ENCODE peak calls at places on chromosome 18, in seven cellular contexts. X, V, E, D, A, P and U are unnamed samples.
A peak's percentile ranks its signal among the peaks of the same experiment; 100 is the strongest.

GRCh38 chr18:49020129-49020528 is 69.4 kb upstream of the SMAD7 start:
- DNase-seq in X (no peak), D (no peak), A (no peak), E (no peak), V (no peak), P (peak; percentile 40), U (no peak)

GRCh38 chr18:31686572-31686971 is 2.2 kb upstream of the B4GALT6 start:
- DNase-seq in X (no peak), P (no peak), D (no peak), V (no peak), A (no peak), E (no peak), U (no peak)

GRCh38 chr18:55354795-55355194 is 233.2 kb downstream of the TCF4 start:
- DNase-seq in E (no peak), D (no peak), X (no peak), V (no peak), P (no peak), A (no peak), U (no peak)

GRCh38 chr18:5444269-5444668 is 99.5 kb downstream of the EPB41L3 start:
- DNase-seq in A (no peak), D (no peak), P (no peak), E (no peak), X (no peak), V (no peak), U (no peak)

GRCh38 chr18:42444349-42444748 is 489.3 kb downstream of the PIK3C3 start:
- DNase-seq in V (no peak), E (no peak), X (no peak), P (no peak), D (no peak), A (no peak), U (no peak)

GRCh38 chr18:1774261-1774660 is 797.0 kb downstream of the METTL4 start:
- DNase-seq in D (no peak), X (no peak), A (no peak), P (no peak), E (no peak), V (no peak), U (no peak)

GRCh38 chr18:74288730-74289129 is 3.0 kb downstream of the CYB5A start:
- DNase-seq in D (no peak), V (no peak), A (no peak), E (no peak), P (no peak), X (no peak), U (no peak)

GRCh38 chr18:13301691-13302469 is 83.3 kb downstream of the LDLRAD4 start:
- DNase-seq in D (no peak), P (no peak), A (no peak), V (no peak), X (no peak), E (no peak), U (no peak)

GRCh38 chr18:47978141-47978540 is 47.7 kb upstream of the SMAD2 start:
- DNase-seq in A (no peak), X (no peak), V (no peak), P (no peak), D (no peak), E (no peak), U (no peak)

GRCh38 chr18:58565021-58565420 is 63.9 kb downstream of the ALPK2 start:
- DNase-seq in A (no peak), P (no peak), E (no peak), X (no peak), V (peak; percentile 61), D (no peak), U (no peak)

GRCh38 chr18:22166070-22166972 is 3.1 kb upstream of the GATA6 start:
- DNase-seq in E (peak; percentile 78), A (peak; percentile 75), V (no peak), X (no peak), D (no peak), P (peak; percentile 80), U (peak; percentile 66)

GRCh38 chr18:75727479-75727878 is 300.0 kb upstream of the SMIM21 start:
- DNase-seq in D (no peak), V (peak; percentile 26), P (no peak), A (peak; percentile 63), X (no peak), E (no peak), U (no peak)

GRCh38 chr18:78935406-78935805 is 44.2 kb upstream of the SALL3 start:
- DNase-seq in D (no peak), E (no peak), X (no peak), A (no peak), P (no peak), V (no peak), U (no peak)

GRCh38 chr18:74972354-74972753 is 236.6 kb downstream of the PTGR3 start:
- DNase-seq in V (no peak), D (no peak), E (no peak), P (no peak), A (no peak), X (no peak), U (no peak)

GRCh38 chr18:56560992-56561391 is 77.4 kb downstream of the TXNL1 start:
- DNase-seq in P (no peak), V (no peak), A (no peak), D (no peak), X (no peak), E (no peak), U (no peak)

GRCh38 chr18:36284671-36285295 is 12.7 kb upstream of the FHOD3 start:
- DNase-seq in A (peak; percentile 67), D (peak; percentile 69), E (no peak), X (no peak), V (peak; percentile 53), P (no peak), U (no peak)

GRCh38 chr18:67599277-67599676 is 82.8 kb upstream of the DSEL start:
- DNase-seq in A (no peak), V (no peak), P (no peak), E (no peak), D (peak; percentile 35), X (no peak), U (no peak)

GRCh38 chr18:41751652-41752051 is 203.4 kb upstream of the PIK3C3 start:
- DNase-seq in D (no peak), V (no peak), X (no peak), P (no peak), E (no peak), A (no peak), U (no peak)

GRCh38 chr18:79523738-79524180 is 128.0 kb downstream of the NFATC1 start:
- DNase-seq in P (peak; percentile 57), V (peak; percentile 76), X (no peak), A (no peak), E (peak; percentile 86), D (no peak), U (no peak)

GRCh38 chr18:22378672-22379282 is 38.9 kb downstream of the CTAGE1 start:
- DNase-seq in P (no peak), E (no peak), X (no peak), A (peak; percentile 60), V (no peak), D (peak; percentile 60), U (no peak)

GRCh38 chr18:79200546-79201268 is 131.5 kb downstream of the ATP9B start:
- DNase-seq in E (no peak), V (peak; percentile 59), A (peak; percentile 14), D (peak; percentile 8), X (no peak), P (no peak), U (peak; percentile 53)

GRCh38 chr18:71485578-71485977 is 1058.6 kb downstream of the CBLN2 start:
- DNase-seq in P (no peak), D (peak; percentile 0), A (no peak), E (no peak), X (no peak), V (no peak), U (no peak)

GRCh38 chr18:52007109-52007508 is 332.9 kb upstream of the DCC start:
- DNase-seq in A (no peak), V (no peak), E (no peak), D (no peak), P (no peak), X (no peak), U (no peak)

GRCh38 chr18:3444954-3445353 is 5.0 kb upstream of the TGIF1 start:
- DNase-seq in X (no peak), V (no peak), E (no peak), D (no peak), A (no peak), P (no peak), U (no peak)

GRCh38 chr18:3442894-3443293 is 7.1 kb upstream of the TGIF1 start:
- DNase-seq in E (no peak), D (no peak), P (no peak), V (no peak), X (no peak), A (no peak), U (no peak)

GRCh38 chr18:3440340-3440739 is 9.6 kb upstream of the TGIF1 start:
- DNase-seq in A (no peak), D (no peak), V (no peak), E (no peak), X (no peak), P (no peak), U (no peak)

GRCh38 chr18:3447035-3447894 is 2.7 kb upstream of the TGIF1 start:
- DNase-seq in X (no peak), D (peak; percentile 65), V (no peak), A (no peak), E (peak; percentile 83), P (peak; percentile 65), U (no peak)

DNA sequence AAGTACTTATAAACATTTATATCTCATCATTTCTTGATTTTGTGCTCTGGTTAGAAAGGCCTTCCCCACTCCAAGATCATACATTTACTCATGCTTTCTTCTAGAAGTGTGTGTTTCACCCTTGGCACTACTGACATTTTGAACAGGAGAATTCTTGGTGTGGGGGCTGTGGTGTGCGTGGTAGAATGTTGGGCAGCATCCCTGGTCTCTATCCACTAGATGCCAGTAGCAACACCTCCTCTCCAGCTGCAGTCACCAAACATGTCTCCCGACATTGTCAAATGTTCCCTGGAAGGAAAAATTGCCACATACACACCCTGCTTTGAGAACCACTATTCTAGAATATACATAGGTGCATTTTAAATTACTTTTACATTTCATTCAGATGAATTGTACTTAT is 8.7 kb upstream of the TGIF1 start:
- DNase-seq in D (peak; percentile 34), V (no peak), A (peak; percentile 58), E (no peak), X (no peak), P (no peak), U (no peak)
- TF ChIP-seq CTCF in D (peak; percentile 35), V (no peak), A (peak; percentile 24), E (peak; percentile 16), X (peak; percentile 15), P (peak; percentile 15), U (no peak)

DNA sequence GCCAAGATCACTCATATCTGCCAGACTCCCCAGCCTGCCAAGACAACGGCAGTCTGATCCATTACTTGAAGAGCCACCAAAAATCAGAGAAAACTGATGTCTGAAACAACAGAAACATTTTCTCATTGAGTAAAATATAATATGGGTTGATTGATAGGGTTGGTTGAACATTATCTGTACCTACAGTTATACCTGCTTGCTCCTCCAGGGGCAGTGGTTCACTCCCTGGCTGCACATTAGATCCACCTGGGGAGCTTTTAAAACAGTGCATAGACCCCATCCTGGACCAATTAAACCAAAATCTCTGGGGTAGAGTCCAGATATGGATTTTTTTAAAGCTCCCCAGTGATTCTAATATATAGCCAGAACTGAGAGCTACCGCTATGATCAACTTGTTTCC is 43.6 kb upstream of the SLC14A2 start:
- DNase-seq in V (no peak), D (peak; percentile 27), E (no peak), P (no peak), A (no peak), X (no peak), U (no peak)
- TF ChIP-seq CTCF in V (no peak), D (peak; percentile 35), E (no peak), P (no peak), A (peak; percentile 23), X (no peak), U (peak; percentile 18)

GRCh38 chr18:64409511-64409910 is 260.6 kb upstream of the LINC00305 start:
- DNase-seq in P (no peak), V (peak; percentile 22), A (peak; percentile 56), D (peak; percentile 0), X (no peak), E (no peak), U (no peak)
- TF ChIP-seq CTCF in P (peak; percentile 25), V (peak; percentile 46), A (no peak), D (peak; percentile 8), X (no peak), E (peak; percentile 10), U (peak; percentile 50)

GRCh38 chr18:24127735-24128134 is 11.1 kb upstream of the CABYR start:
- DNase-seq in V (no peak), D (no peak), A (no peak), P (no peak), E (no peak), X (no peak), U (no peak)
- TF ChIP-seq CTCF in V (no peak), D (no peak), A (no peak), P (no peak), E (no peak), X (no peak), U (no peak)